ENCODE peak calls at places on chromosomes 5 and 9, in eight cellular contexts. M is IMR-90; P is MM.1S; Q is uterus; G is heart left ventricle; K is tibial nerve; D is CD4-positive, CD25-positive, alpha-beta regulatory T cell; W is spleen. J is an unnamed sample.
A peak's percentile ranks its signal among the peaks of the same experiment; 100 is the strongest.

GRCh38 chr5:16852251-16853005 is 83.7 kb downstream of the MYO10 start:
- DNase-seq in M (no peak), D (no peak), K (no peak), W (no peak), Q (no peak), G (no peak), P (no peak), J (no peak)

GRCh38 chr9:32264171-32264862 is 120.1 kb upstream of the ACO1 start:
- DNase-seq in M (peak; percentile 14), W (no peak), P (no peak), K (no peak), Q (peak; percentile 30), G (no peak), D (no peak), J (peak; percentile 1)

GRCh38 chr9:83521017-83521810 is 17.0 kb downstream of the FRMD3 start:
- DNase-seq in Q (no peak), M (no peak), K (no peak), P (no peak), G (no peak), W (no peak), D (no peak), J (no peak)

GRCh38 chr9:12695474-12695873 is 2.3 kb downstream of the TYRP1 start:
- DNase-seq in W (no peak), Q (no peak), K (no peak), D (no peak), M (no peak), G (no peak), P (no peak), J (no peak)

GRCh38 chr5:180640765-180641565 is 8.4 kb downstream of the FLT4 start:
- DNase-seq in Q (peak; percentile 6), P (no peak), M (no peak), G (peak; percentile 43), W (no peak), K (no peak), D (no peak), J (no peak)

GRCh38 chr5:73122875-73123810 is 2.8 kb downstream of the TMEM171 start:
- DNase-seq in G (no peak), W (no peak), P (no peak), M (peak; percentile 46), D (no peak), Q (no peak), K (no peak), J (peak; percentile 32)

GRCh38 chr9:92476962-92477361 is 5.3 kb downstream of the ASPN start:
- DNase-seq in P (no peak), M (no peak), W (no peak), G (no peak), Q (no peak), D (no peak), K (no peak), J (no peak)

GRCh38 chr5:149680810-149681221 is 49.3 kb upstream of the PPARGC1B start:
- DNase-seq in D (no peak), W (peak; percentile 84), P (no peak), Q (no peak), K (no peak), M (no peak), G (peak; percentile 74), J (peak; percentile 84)

GRCh38 chr9:8346291-8346690 is 546.7 kb upstream of the DMAC1 start:
- DNase-seq in M (peak; percentile 2), Q (no peak), K (no peak), W (no peak), P (no peak), D (no peak), G (no peak), J (no peak)

GRCh38 chr5:52757527-52757926 is 30.2 kb upstream of the ITGA1 start:
- DNase-seq in G (no peak), W (no peak), M (no peak), K (no peak), Q (no peak), P (no peak), D (no peak), J (no peak)

GRCh38 chr9:136864996-136865767 is 926 bp downstream of the EDF1 start:
- DNase-seq in M (no peak), W (no peak), P (no peak), Q (no peak), D (no peak), K (no peak), G (no peak), J (no peak)

GRCh38 chr5:83802686-83803085 is 82.0 kb upstream of the HAPLN1 start:
- DNase-seq in W (no peak), D (no peak), K (no peak), Q (no peak), P (no peak), G (no peak), M (peak; percentile 42), J (no peak)

GRCh38 chr9:130341128-130341527 is 75.6 kb downstream of the HMCN2 start:
- DNase-seq in Q (no peak), P (no peak), D (no peak), M (no peak), G (no peak), W (peak; percentile 53), K (no peak), J (no peak)

GRCh38 chr5:67493676-67494075 is 297.1 kb upstream of the CD180 start:
- DNase-seq in Q (no peak), M (no peak), K (no peak), G (peak; percentile 32), D (no peak), W (no peak), P (no peak), J (no peak)

GRCh38 chr5:141427783-141428426 is 2.4 kb upstream of the PCDHGA12 start:
- DNase-seq in M (no peak), Q (no peak), D (no peak), G (peak; percentile 53), P (no peak), W (no peak), K (no peak), J (no peak)

GRCh38 chr5:141421489-141421855 is 621 bp downstream of the PCDHGA11 start:
- DNase-seq in G (no peak), M (no peak), W (no peak), K (no peak), P (no peak), Q (no peak), D (no peak), J (no peak)

GRCh38 chr5:141420855-141421488 is at the start of gene PCDHGA11:
- DNase-seq in W (no peak), P (peak; percentile 66), D (no peak), M (peak; percentile 63), G (peak; percentile 64), K (no peak), Q (no peak), J (peak; percentile 76)

GRCh38 chr5:141419074-141419880 is 1.6 kb upstream of the PCDHGA11 start:
- DNase-seq in W (no peak), M (no peak), G (peak; percentile 64), K (no peak), D (no peak), P (no peak), Q (no peak), J (no peak)

DNA sequence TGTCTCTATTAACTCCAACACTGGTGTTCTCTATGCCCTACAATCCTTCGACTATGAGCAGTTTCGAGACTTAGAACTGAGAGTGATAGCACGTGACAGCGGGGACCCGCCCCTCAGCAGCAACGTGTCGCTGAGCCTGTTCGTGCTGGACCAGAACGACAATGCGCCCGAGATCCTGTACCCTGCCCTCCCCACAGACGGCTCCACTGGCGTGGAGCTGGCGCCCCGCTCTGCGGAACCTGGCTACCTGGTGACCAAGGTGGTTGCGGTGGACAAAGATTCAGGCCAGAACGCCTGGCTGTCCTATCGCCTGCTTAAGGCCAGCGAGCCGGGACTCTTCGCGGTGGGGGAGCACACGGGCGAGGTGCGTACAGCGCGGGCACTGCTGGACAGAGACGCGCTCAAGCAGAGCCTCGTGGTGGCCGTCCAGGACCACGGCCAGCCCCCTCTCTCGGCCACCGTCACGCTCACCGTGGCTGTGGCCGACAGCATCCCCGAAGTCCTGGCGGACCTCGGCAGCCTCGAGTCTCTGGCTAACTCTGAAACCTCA is 2.0 kb downstream of the PCDHGA11 start:
- DNase-seq in W (no peak), M (no peak), D (no peak), P (no peak), G (no peak), K (no peak), Q (no peak), J (no peak)
- H3K9me3 ChIP-seq in W (peaks cover 91% of the 10 kb centered on the region), M (peaks cover 62% of the 10 kb centered on the region), D (peaks cover 56% of the 10 kb centered on the region), P (no peaks in the 10 kb centered on the region), G (peaks cover 80% of the 10 kb centered on the region), K (peaks cover 100% of the 10 kb centered on the region), Q (no peaks in the 10 kb centered on the region), J (no peaks in the 10 kb centered on the region)

DNA sequence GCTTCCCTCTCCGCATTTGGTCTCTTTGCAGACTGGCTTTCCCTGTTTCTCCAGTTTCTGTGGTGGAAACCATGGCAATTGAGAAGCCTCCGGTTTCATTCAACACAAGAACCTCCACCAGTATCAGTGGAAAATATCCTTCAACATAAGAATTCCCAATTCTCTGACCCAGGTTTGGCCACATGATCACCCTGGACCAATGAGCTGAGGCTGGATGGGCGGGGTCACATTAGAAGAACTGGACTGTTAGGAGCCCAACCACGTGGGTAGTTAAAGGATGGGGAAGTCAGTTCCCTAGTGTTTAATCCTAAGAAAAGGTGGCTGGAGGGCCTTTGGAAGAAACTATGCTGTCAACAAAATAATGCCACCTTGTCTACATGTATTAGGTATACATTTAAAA is 336.3 kb downstream of the DMRT2 start:
- DNase-seq in M (no peak), D (no peak), W (no peak), P (no peak), Q (no peak), G (no peak), K (no peak), J (no peak)
- H3K9me3 ChIP-seq in M (peaks cover 11% of the 10 kb centered on the region), D (no peaks in the 10 kb centered on the region), W (no peaks in the 10 kb centered on the region), P (no peaks in the 10 kb centered on the region), Q (no peaks in the 10 kb centered on the region), G (no peaks in the 10 kb centered on the region), K (no peaks in the 10 kb centered on the region), J (no peaks in the 10 kb centered on the region)

GRCh38 chr5:55750499-55750898 is 12.6 kb downstream of the DDX4 start:
- DNase-seq in W (no peak), G (no peak), D (no peak), K (no peak), P (no peak), M (no peak), Q (no peak), J (no peak)

GRCh38 chr5:55747778-55748318 is 10.0 kb downstream of the DDX4 start:
- DNase-seq in K (no peak), G (no peak), M (no peak), P (no peak), D (no peak), Q (no peak), W (no peak), J (no peak)

GRCh38 chr5:55749387-55749786 is 11.5 kb downstream of the DDX4 start:
- DNase-seq in D (no peak), Q (no peak), K (no peak), P (no peak), W (no peak), G (no peak), M (no peak), J (no peak)

DNA sequence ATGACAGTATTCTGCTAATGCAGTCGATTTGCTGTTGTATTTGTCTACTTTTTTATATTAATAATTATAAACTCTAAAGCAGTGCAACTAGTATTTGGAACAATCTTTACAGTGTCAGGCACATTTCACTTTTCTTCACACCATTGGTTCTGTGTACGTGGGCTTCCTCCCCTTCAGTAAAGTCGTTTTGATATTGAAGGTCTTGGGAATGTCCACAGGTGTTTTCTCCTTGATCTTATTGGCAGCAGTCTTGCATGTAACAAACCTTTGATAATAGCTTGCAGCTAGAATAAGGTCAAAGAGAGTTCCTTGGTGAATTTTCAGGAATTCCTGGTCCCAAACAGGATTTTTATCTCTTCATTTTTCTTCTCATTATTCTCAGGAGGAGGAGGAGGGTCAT is 12.2 kb downstream of the DDX4 start:
- DNase-seq in D (no peak), W (no peak), P (no peak), M (no peak), G (no peak), Q (no peak), K (no peak), J (no peak)
- H3K9me3 ChIP-seq in D (no peaks in the 10 kb centered on the region), W (no peaks in the 10 kb centered on the region), P (no peaks in the 10 kb centered on the region), M (no peaks in the 10 kb centered on the region), G (no peaks in the 10 kb centered on the region), Q (no peaks in the 10 kb centered on the region), K (no peaks in the 10 kb centered on the region), J (no peaks in the 10 kb centered on the region)

GRCh38 chr9:122445155-122445749 is 32.5 kb downstream of the OR1J1 start:
- DNase-seq in D (no peak), Q (no peak), K (no peak), P (no peak), M (peak; percentile 99), W (no peak), G (no peak), J (no peak)
- H3K9me3 ChIP-seq in D (no peaks in the 10 kb centered on the region), Q (no peaks in the 10 kb centered on the region), K (peaks cover 20% of the 10 kb centered on the region), P (no peaks in the 10 kb centered on the region), M (peaks cover 6% of the 10 kb centered on the region), W (no peaks in the 10 kb centered on the region), G (no peaks in the 10 kb centered on the region), J (peaks cover 4% of the 10 kb centered on the region)